ENCODE peak calls at places on chromosome 14, in seven cellular contexts. N, O, Z, L, V, W and Q are unnamed samples.

GRCh38 chr14:52877628-52878027 is 73.2 kb downstream of the FERMT2 start:
- DNase-seq in N (no peak), O (no peak), Z (no peak), L (no peak), V (no peak), W (no peak), Q (no peak)

GRCh38 chr14:59265808-59266207 is 77.3 kb downstream of the DAAM1 start:
- DNase-seq in N (no peak), O (no peak), Z (no peak), L (no peak), V (no peak), W (peak), Q (no peak)

GRCh38 chr14:103698380-103699260 is 16.6 kb downstream of the XRCC3 start:
- DNase-seq in N (no peak), O (no peak), Z (no peak), L (peak), V (no peak), W (peak), Q (no peak)

GRCh38 chr14:90697146-90697545 is 119.1 kb downstream of the TTC7B start:
- DNase-seq in N (no peak), O (no peak), Z (no peak), L (no peak), V (no peak), W (no peak), Q (no peak)

GRCh38 chr14:85731198-85731597 is 201.3 kb downstream of the FLRT2 start:
- DNase-seq in N (no peak), O (no peak), Z (no peak), L (no peak), V (peak), W (no peak), Q (no peak)

GRCh38 chr14:71960620-71961353 is 28.6 kb downstream of the RGS6 start:
- DNase-seq in N (no peak), O (no peak), Z (no peak), L (no peak), V (no peak), W (no peak), Q (no peak)

GRCh38 chr14:105193916-105194782 is 13.0 kb upstream of the NUDT14 start:
- DNase-seq in N (no peak), O (no peak), Z (peak), L (peak), V (peak), W (no peak), Q (no peak)

GRCh38 chr14:59464651-59465569 is at the start of gene GPR135:
- DNase-seq in N (peak), O (no peak), Z (peak), L (peak), V (peak), W (peak), Q (peak)

GRCh38 chr14:91254456-91254855 is 10.0 kb upstream of the GPR68 start:
- DNase-seq in N (no peak), O (no peak), Z (no peak), L (peak), V (no peak), W (no peak), Q (no peak)

GRCh38 chr14:52650774-52651173 is 44.6 kb downstream of the ERO1A start:
- DNase-seq in N (peak), O (no peak), Z (no peak), L (no peak), V (no peak), W (no peak), Q (no peak)

GRCh38 chr14:31208546-31209424 is 1.2 kb upstream of the HECTD1 start:
- DNase-seq in N (no peak), O (no peak), Z (no peak), L (no peak), V (no peak), W (no peak), Q (no peak)

GRCh38 chr14:40417777-40418401 is 985.7 kb upstream of the FBXO33 start:
- DNase-seq in N (peak), O (peak), Z (peak), L (peak), V (peak), W (peak), Q (peak)

GRCh38 chr14:68784298-68784910 is 8.5 kb downstream of the ZFP36L1 start:
- DNase-seq in N (no peak), O (no peak), Z (no peak), L (no peak), V (peak), W (peak), Q (no peak)

DNA sequence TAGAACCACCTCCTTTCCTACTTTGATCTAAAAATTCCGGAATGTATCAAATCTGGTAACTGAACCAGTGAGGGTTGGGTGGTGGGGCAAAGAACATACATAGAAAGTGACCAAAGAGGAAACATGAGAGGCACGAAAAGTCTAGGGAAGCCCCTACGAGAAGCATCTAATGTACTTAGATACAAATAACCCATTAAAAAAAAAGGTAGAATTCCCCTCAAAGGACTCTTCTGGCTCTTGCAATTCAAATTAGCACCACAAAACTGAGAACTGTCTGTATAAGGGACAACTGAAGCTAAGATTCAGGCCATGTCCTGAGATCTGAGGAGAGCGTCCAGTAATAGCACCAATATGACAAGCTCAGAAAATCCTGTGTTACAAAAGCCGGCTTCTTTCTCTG is 21.4 kb downstream of the MTHFD1 start:
- DNase-seq in N (no peak), O (no peak), Z (no peak), L (no peak), V (no peak), W (no peak), Q (no peak)
- TF ChIP-seq EZH2phosphoT487 in N (no peak), O (no peak), Z (no peak), L (no peak), V (no peak), W (no peak), Q (no peak)

GRCh38 chr14:102170061-102170460 is 30.4 kb downstream of the WDR20 start:
- DNase-seq in N (no peak), O (no peak), Z (no peak), L (no peak), V (no peak), W (no peak), Q (no peak)
- H3K4me2 ChIP-seq in N (no peak), O (no peak), Z (no peak), L (no peak), V (no peak), W (no peak), Q (no peak)

GRCh38 chr14:54312166-54312801 is 84.5 kb upstream of the CDKN3 start:
- DNase-seq in N (no peak), O (peak), Z (no peak), L (no peak), V (peak), W (peak), Q (peak)

GRCh38 chr14:54314365-54315134 is 82.3 kb upstream of the CDKN3 start:
- DNase-seq in N (no peak), O (no peak), Z (no peak), L (no peak), V (no peak), W (no peak), Q (no peak)

GRCh38 chr14:54316652-54317051 is 80.2 kb upstream of the CDKN3 start:
- DNase-seq in N (no peak), O (no peak), Z (no peak), L (no peak), V (no peak), W (no peak), Q (no peak)

GRCh38 chr14:54322241-54322640 is 74.6 kb upstream of the CDKN3 start:
- DNase-seq in N (no peak), O (no peak), Z (no peak), L (no peak), V (no peak), W (no peak), Q (no peak)

GRCh38 chr14:54317396-54317795 is 79.4 kb upstream of the CDKN3 start:
- DNase-seq in N (no peak), O (no peak), Z (no peak), L (no peak), V (no peak), W (no peak), Q (no peak)
- TF ChIP-seq EZH2phosphoT487 in N (no peak), O (no peak), Z (no peak), L (no peak), V (no peak), W (no peak), Q (no peak)

DNA sequence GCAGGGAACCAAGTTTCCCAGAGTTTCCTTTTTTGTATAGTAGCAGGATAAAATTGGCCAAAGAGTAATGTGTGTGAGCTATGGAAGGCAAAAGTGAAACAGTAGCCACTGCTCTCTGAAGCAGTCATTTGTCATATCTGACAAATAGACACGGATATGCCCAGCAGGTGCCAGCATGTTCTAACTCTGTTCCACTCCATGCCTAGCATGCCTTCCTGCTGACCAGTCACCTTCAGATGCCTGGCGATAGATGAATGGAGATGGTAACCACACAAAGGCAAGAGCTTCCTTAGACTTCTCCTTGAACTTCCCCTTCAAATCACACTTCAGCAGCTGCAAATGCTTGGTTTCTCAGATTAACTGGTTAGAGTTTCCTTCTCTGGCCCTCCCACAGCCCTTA is 430.0 kb downstream of the DAD1 start:
- DNase-seq in N (no peak), O (no peak), Z (no peak), L (no peak), V (no peak), W (peak), Q (no peak)
- H3K4me2 ChIP-seq in N (no peak), O (no peak), Z (no peak), L (no peak), V (no peak), W (peak), Q (no peak)

DNA sequence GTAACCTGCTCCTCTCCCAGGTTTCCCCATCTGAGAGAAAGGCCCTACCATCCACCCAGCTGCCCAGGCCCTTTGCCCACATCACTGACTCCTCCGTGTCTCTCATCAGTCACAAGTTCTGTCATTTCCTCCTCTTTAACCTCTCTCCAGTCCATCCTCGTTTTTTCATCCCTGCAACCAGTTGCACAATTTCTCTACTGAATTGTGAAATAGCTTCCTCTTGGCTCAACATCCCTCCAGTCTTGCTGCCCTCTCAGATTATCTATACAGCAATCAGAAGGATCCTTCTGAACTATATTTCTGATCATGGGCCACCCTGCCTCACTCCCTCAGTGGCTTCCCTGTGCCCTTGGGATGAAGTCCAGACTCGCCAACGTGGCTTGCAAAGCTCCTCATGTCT is 6.8 kb downstream of the FAM161B start:
- DNase-seq in N (no peak), O (no peak), Z (no peak), L (no peak), V (peak), W (peak), Q (no peak)
- TF ChIP-seq EZH2phosphoT487 in N (no peak), O (no peak), Z (no peak), L (no peak), V (no peak), W (no peak), Q (no peak)

GRCh38 chr14:22477569-22478194 is 111.3 kb downstream of the DAD1 start:
- DNase-seq in N (no peak), O (no peak), Z (no peak), L (peak), V (no peak), W (no peak), Q (no peak)
- H3K4me2 ChIP-seq in N (peak), O (no peak), Z (no peak), L (peak), V (no peak), W (no peak), Q (no peak)

GRCh38 chr14:34750670-34751069 is 36.3 kb upstream of the CFL2 start:
- DNase-seq in N (no peak), O (no peak), Z (no peak), L (no peak), V (no peak), W (no peak), Q (no peak)
- TF ChIP-seq EZH2phosphoT487 in N (no peak), O (no peak), Z (no peak), L (no peak), V (no peak), W (no peak), Q (no peak)